ENCODE peak calls at places on chromosomes 12 and 14, in eight cellular contexts. Y, L, M, Z, U, G, H and A are unnamed samples.

GRCh38 chr14:105013150-105013787 is 7.6 kb downstream of the CDCA4 start:
- DNase-seq in Y (no peak), L (no peak), M (no peak), Z (no peak), U (peak), G (peak), H (no peak), A (peak)

GRCh38 chr14:51860164-51860835 is at the start of gene GNG2:
- DNase-seq in Y (no peak), L (peak), M (peak), Z (peak), U (peak), G (peak), H (peak), A (peak)

GRCh38 chr12:120687570-120688289 is 781 bp downstream of the MLEC start:
- DNase-seq in Y (no peak), L (no peak), M (peak), Z (no peak), U (no peak), G (no peak), H (peak), A (no peak)

GRCh38 chr12:64691227-64691792 is 67.9 kb downstream of the GNS start:
- DNase-seq in Y (peak), L (no peak), M (no peak), Z (peak), U (no peak), G (peak), H (no peak), A (no peak)

GRCh38 chr12:92365333-92365732 is 219.7 kb upstream of the BTG1 start:
- DNase-seq in Y (no peak), L (no peak), M (no peak), Z (no peak), U (no peak), G (no peak), H (no peak), A (no peak)

GRCh38 chr12:19055589-19055988 is 73.9 kb upstream of the PLEKHA5 start:
- DNase-seq in Y (no peak), L (no peak), M (no peak), Z (no peak), U (no peak), G (no peak), H (no peak), A (no peak)

GRCh38 chr12:88951177-88951576 is 370.9 kb upstream of the KITLG start:
- DNase-seq in Y (no peak), L (no peak), M (no peak), Z (no peak), U (no peak), G (no peak), H (no peak), A (no peak)

GRCh38 chr12:46473634-46474201 is 101.1 kb upstream of the SLC38A2 start:
- DNase-seq in Y (no peak), L (peak), M (no peak), Z (no peak), U (peak), G (peak), H (peak), A (peak)

GRCh38 chr12:11893998-11894397 is 176.7 kb upstream of the BCL2L14 start:
- DNase-seq in Y (no peak), L (no peak), M (no peak), Z (no peak), U (no peak), G (no peak), H (no peak), A (no peak)

GRCh38 chr12:95790025-95790911 is at the start of gene NTN4:
- DNase-seq in Y (no peak), L (no peak), M (peak), Z (peak), U (peak), G (peak), H (no peak), A (peak)

GRCh38 chr14:104333903-104334811 is 195.8 kb downstream of the KIF26A start:
- DNase-seq in Y (no peak), L (no peak), M (no peak), Z (no peak), U (no peak), G (no peak), H (no peak), A (no peak)

GRCh38 chr12:124896461-124896860 is 18.0 kb downstream of the UBC start:
- DNase-seq in Y (no peak), L (no peak), M (no peak), Z (no peak), U (no peak), G (no peak), H (no peak), A (no peak)

GRCh38 chr12:52903855-52904508 is 894 bp downstream of the KRT8 start:
- DNase-seq in Y (no peak), L (no peak), M (peak), Z (peak), U (peak), G (no peak), H (no peak), A (peak)